ENCODE peak calls at places on chromosomes 7 and 10, in four cellular contexts. One of them, this sample, is unnamed.
A peak's percentile ranks its signal among the peaks of the same experiment; 100 is the strongest.

GRCh38 chr7:137590071-137590470 is 246.5 kb upstream of the PTN start:
- DNase-seq in K562: no peak
- DNase-seq in HepG2: no peak
- DNase-seq in H1: no peak
- DNase-seq in this sample: no peak

GRCh38 chr7:151094675-151095074 is 8.4 kb downstream of the AGAP3 start:
- DNase-seq in HepG2: no peak
- DNase-seq in K562: no peak
- DNase-seq in H1: no peak
- DNase-seq in this sample: no peak

GRCh38 chr10:118812393-118812740 is 57.6 kb upstream of the CACUL1 start:
- DNase-seq in K562: no peak
- DNase-seq in HepG2: no peak
- DNase-seq in H1: no peak
- DNase-seq in this sample: no peak

GRCh38 chr7:38461887-38462286 is 169.3 kb downstream of the AMPH start:
- DNase-seq in HepG2: no peak
- DNase-seq in H1: no peak
- DNase-seq in K562: no peak
- DNase-seq in this sample: no peak

GRCh38 chr10:130301026-130301892 is 165.1 kb downstream of the GLRX3 start:
- DNase-seq in HepG2: no peak
- DNase-seq in K562: no peak
- DNase-seq in H1: no peak
- DNase-seq in this sample: peak; percentile 51

GRCh38 chr7:154857728-154858681 is 144.9 kb downstream of the PAXIP1 start:
- DNase-seq in HepG2: no peak
- DNase-seq in H1: no peak
- DNase-seq in K562: no peak
- DNase-seq in this sample: no peak

GRCh38 chr7:21948887-21949469 is 3.3 kb upstream of the CDCA7L start:
- DNase-seq in H1: no peak
- DNase-seq in HepG2: no peak
- DNase-seq in K562: no peak
- DNase-seq in this sample: no peak

GRCh38 chr10:22023508-22023907 is 20.0 kb upstream of the DNAJC1 start:
- DNase-seq in H1: no peak
- DNase-seq in HepG2: no peak
- DNase-seq in K562: no peak
- DNase-seq in this sample: no peak

GRCh38 chr7:129574487-129574886 is 37.0 kb upstream of the NRF1 start:
- DNase-seq in HepG2: no peak
- DNase-seq in H1: no peak
- DNase-seq in K562: no peak
- DNase-seq in this sample: peak; percentile 69

GRCh38 chr7:158508802-158509385 is 78.7 kb downstream of the PTPRN2 start:
- DNase-seq in HepG2: no peak
- DNase-seq in H1: no peak
- DNase-seq in K562: peak; percentile 39
- DNase-seq in this sample: no peak

GRCh38 chr7:43044521-43044920 is 67.9 kb upstream of the HECW1 start:
- DNase-seq in K562: no peak
- DNase-seq in HepG2: no peak
- DNase-seq in H1: no peak
- DNase-seq in this sample: no peak

GRCh38 chr10:88687853-88688467 is 18.1 kb upstream of the LIPK start:
- DNase-seq in H1: no peak
- DNase-seq in HepG2: peak; percentile 3
- DNase-seq in K562: peak; percentile 3
- DNase-seq in this sample: peak; percentile 31

GRCh38 chr10:71726673-71727428 is 7.3 kb upstream of the C10orf105 start:
- DNase-seq in K562: no peak
- DNase-seq in H1: no peak
- DNase-seq in HepG2: no peak
- DNase-seq in this sample: no peak

GRCh38 chr7:70678621-70679251 is 453.2 kb upstream of the GALNT17 start:
- DNase-seq in H1: no peak
- DNase-seq in K562: no peak
- DNase-seq in HepG2: no peak
- DNase-seq in this sample: no peak

GRCh38 chr10:6840093-6840763 is 260.2 kb upstream of the PRKCQ start:
- DNase-seq in H1: no peak
- DNase-seq in HepG2: no peak
- DNase-seq in K562: no peak
- DNase-seq in this sample: no peak

GRCh38 chr10:44950326-44951225 is 9.0 kb upstream of the RASSF4 start:
- DNase-seq in K562: no peak
- DNase-seq in HepG2: no peak
- DNase-seq in H1: peak; percentile 28
- DNase-seq in this sample: no peak

GRCh38 chr7:25028370-25028971 is 48.5 kb upstream of the OSBPL3 start:
- DNase-seq in H1: no peak
- DNase-seq in HepG2: peak; percentile 76
- DNase-seq in K562: no peak
- DNase-seq in this sample: peak; percentile 78

GRCh38 chr10:132735341-132735775 is 50.6 kb downstream of the NKX6-2 start:
- DNase-seq in H1: no peak
- DNase-seq in K562: no peak
- DNase-seq in HepG2: no peak
- DNase-seq in this sample: no peak

GRCh38 chr7:121373177-121373576 is 22.9 kb downstream of the FAM3C start:
- DNase-seq in HepG2: no peak
- DNase-seq in K562: no peak
- DNase-seq in H1: no peak
- DNase-seq in this sample: no peak

GRCh38 chr7:51015581-51015980 is 232.9 kb upstream of the GRB10 start:
- DNase-seq in HepG2: no peak
- DNase-seq in H1: peak; percentile 42
- DNase-seq in K562: no peak
- DNase-seq in this sample: no peak

GRCh38 chr7:130350945-130351663 is 6.5 kb downstream of the CPA5 start:
- DNase-seq in K562: no peak
- DNase-seq in H1: no peak
- DNase-seq in HepG2: peak; percentile 31
- DNase-seq in this sample: peak; percentile 30

GRCh38 chr10:127158663-127159062 is 37.7 kb downstream of the INSYN2A start:
- DNase-seq in H1: no peak
- DNase-seq in HepG2: no peak
- DNase-seq in K562: no peak
- DNase-seq in this sample: no peak

GRCh38 chr7:2738766-2739549 is 51.0 kb downstream of the AMZ1 start:
- DNase-seq in K562: no peak
- DNase-seq in H1: peak; percentile 33
- DNase-seq in HepG2: no peak
- DNase-seq in this sample: no peak

GRCh38 chr7:1403844-1404404 is 55.3 kb downstream of the MICALL2 start:
- DNase-seq in K562: no peak
- DNase-seq in H1: no peak
- DNase-seq in HepG2: no peak
- DNase-seq in this sample: peak; percentile 63

GRCh38 chr10:62961951-62962523 is 145.9 kb upstream of the EGR2 start:
- DNase-seq in H1: no peak
- DNase-seq in HepG2: no peak
- DNase-seq in K562: no peak
- DNase-seq in this sample: no peak

GRCh38 chr7:142925413-142925812 is 8.1 kb downstream of the TRPV5 start:
- DNase-seq in HepG2: no peak
- DNase-seq in H1: peak; percentile 72
- DNase-seq in K562: peak; percentile 49
- DNase-seq in this sample: no peak

GRCh38 chr10:104622598-104623209 is 18.4 kb upstream of the SORCS3 start:
- DNase-seq in H1: peak; percentile 60
- DNase-seq in K562: peak; percentile 17
- DNase-seq in HepG2: peak; percentile 16
- DNase-seq in this sample: no peak

GRCh38 chr10:1465993-1466764 is 271.1 kb downstream of the ADARB2 start:
- DNase-seq in K562: no peak
- DNase-seq in H1: no peak
- DNase-seq in HepG2: no peak
- DNase-seq in this sample: no peak

GRCh38 chr7:21429786-21430574 is 2.1 kb downstream of the SP4 start:
- DNase-seq in H1: no peak
- DNase-seq in K562: peak; percentile 19
- DNase-seq in HepG2: no peak
- DNase-seq in this sample: no peak

GRCh38 chr7:130884437-130885417 is 150.7 kb upstream of the KLF14 start:
- DNase-seq in HepG2: peak; percentile 55
- DNase-seq in H1: peak; percentile 26
- DNase-seq in K562: no peak
- DNase-seq in this sample: no peak

GRCh38 chr7:35251606-35252310 is 2.1 kb downstream of the TBX20 start:
- DNase-seq in K562: no peak
- DNase-seq in HepG2: no peak
- DNase-seq in H1: peak; percentile 46
- DNase-seq in this sample: no peak

DNA sequence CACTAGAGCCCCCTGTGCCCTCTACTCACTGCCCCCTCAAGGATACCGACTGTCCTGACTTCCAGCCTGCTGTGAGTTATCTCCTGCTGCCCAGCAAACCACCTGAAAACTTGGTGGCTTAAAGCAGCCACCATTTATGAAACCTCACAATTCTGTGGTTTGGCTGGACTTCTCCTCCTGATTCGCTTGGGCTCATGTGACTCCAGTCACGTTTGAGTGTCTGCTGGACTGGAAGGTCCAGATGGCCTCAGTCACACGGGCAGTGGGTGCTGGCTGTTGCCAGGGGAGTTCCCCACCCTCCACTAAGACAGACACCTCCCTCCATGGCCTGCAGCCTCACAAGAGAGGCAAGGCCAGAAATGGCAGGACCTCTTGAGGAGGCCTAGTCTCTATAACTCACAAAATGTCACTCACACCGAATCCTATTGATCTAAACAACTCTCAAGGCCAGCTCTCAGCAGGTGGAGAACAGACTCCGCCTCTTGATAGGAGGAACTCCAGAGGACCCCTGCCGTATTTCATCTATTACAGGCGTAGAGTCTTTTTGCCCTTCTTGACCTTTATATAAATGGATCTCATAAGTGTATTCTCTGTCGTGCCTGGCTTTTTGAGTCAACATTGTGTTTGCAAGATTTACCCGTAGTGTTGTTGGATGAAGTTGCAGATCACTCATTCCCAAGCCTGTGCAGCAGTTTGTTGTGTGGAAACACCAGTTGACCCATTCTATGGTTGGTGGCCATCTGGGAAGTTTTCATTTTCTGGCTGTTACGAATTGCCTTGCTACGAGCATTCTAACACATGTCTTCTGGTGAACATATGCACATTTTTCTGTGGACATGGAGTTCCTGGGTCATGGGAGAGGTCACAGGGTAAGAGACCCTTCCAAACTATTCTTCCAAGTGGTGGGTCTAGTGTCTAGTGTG is 48.3 kb downstream of the ZMIZ1 start:
- DNase-seq in H1: no peak
- DNase-seq in HepG2: no peak
- DNase-seq in K562: no peak
- DNase-seq in this sample: no peak
- TF ChIP-seq JUN in H1: no peak
- TF ChIP-seq JUN in HepG2: no peak
- TF ChIP-seq JUN in K562: no peak
- TF ChIP-seq JUN in this sample: no peak

DNA sequence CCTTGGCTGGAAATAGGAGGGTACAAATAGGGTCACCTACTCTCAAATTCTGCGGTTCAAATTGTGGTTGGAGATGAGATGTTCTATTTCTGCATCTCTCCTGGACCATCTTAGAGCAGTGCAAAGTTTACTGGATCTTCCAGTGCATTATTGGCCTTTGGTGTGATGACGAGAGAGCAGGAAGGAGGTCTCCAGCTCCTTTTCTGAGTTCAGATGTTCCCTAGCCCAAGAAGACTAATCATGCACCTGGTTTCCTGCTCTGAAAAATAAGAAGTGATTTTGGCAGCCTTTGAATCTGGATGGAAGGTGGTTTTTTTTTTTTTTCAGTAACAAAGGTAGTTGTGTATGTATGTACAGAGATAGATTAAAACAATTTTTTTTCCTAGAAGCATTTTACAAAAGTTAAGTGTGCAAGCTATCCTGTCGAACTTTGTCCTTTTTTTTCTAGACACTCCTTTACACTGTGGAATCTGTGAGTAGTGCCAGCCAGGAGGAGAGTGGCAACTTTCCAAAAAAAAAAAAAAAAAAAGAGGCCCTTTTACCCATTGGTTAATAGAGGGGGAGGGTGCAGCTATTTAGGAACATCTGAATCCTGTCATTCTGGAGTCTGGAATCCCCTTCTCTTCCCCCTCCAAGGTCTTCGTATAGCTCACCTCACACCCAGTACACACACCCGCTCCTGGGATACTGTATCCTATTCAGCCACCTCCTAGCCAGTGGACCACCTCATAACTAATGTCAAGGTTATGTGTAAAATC is 26.3 kb downstream of the PAPSS2 start:
- DNase-seq in H1: no peak
- DNase-seq in K562: no peak
- DNase-seq in HepG2: no peak
- DNase-seq in this sample: no peak
- H3K79me2 ChIP-seq in H1: no peaks in the 10 kb centered on the region
- H3K79me2 ChIP-seq in K562: no peaks in the 10 kb centered on the region
- H3K79me2 ChIP-seq in HepG2: no peaks in the 10 kb centered on the region
- H3K79me2 ChIP-seq in this sample: peaks cover 19% of the 10 kb centered on the region

GRCh38 chr7:101134399-101134980 is 7.6 kb downstream of the SERPINE1 start:
- DNase-seq in HepG2: no peak
- DNase-seq in H1: no peak
- DNase-seq in K562: no peak
- DNase-seq in this sample: peak; percentile 40

GRCh38 chr7:101138149-101138870 is 11.4 kb downstream of the SERPINE1 start:
- DNase-seq in K562: peak; percentile 91
- DNase-seq in H1: peak; percentile 80
- DNase-seq in HepG2: peak; percentile 90
- DNase-seq in this sample: peak; percentile 99

GRCh38 chr7:101129603-101130117 is 2.8 kb downstream of the SERPINE1 start:
- DNase-seq in HepG2: no peak
- DNase-seq in K562: no peak
- DNase-seq in H1: no peak
- DNase-seq in this sample: no peak

GRCh38 chr7:101137651-101138148 is 10.8 kb downstream of the SERPINE1 start:
- DNase-seq in H1: no peak
- DNase-seq in HepG2: no peak
- DNase-seq in K562: no peak
- DNase-seq in this sample: no peak

GRCh38 chr7:101133621-101134398 is 6.9 kb downstream of the SERPINE1 start:
- DNase-seq in H1: no peak
- DNase-seq in HepG2: no peak
- DNase-seq in K562: peak; percentile 67
- DNase-seq in this sample: no peak
- TF ChIP-seq MAX in H1: no peak
- TF ChIP-seq MAX in HepG2: no peak
- TF ChIP-seq MAX in K562: no peak
- TF ChIP-seq MAX in this sample: no peak

GRCh38 chr10:86749835-86750234 is 6.6 kb upstream of the BMPR1A start:
- DNase-seq in HepG2: no peak
- DNase-seq in H1: no peak
- DNase-seq in K562: no peak
- DNase-seq in this sample: no peak

GRCh38 chr10:86747796-86748581 is 8.4 kb upstream of the BMPR1A start:
- DNase-seq in K562: no peak
- DNase-seq in H1: no peak
- DNase-seq in HepG2: no peak
- DNase-seq in this sample: peak; percentile 92

GRCh38 chr10:86742230-86742629 is 14.2 kb upstream of the BMPR1A start:
- DNase-seq in K562: no peak
- DNase-seq in HepG2: no peak
- DNase-seq in H1: no peak
- DNase-seq in this sample: no peak

GRCh38 chr10:86744067-86744725 is 12.2 kb upstream of the BMPR1A start:
- DNase-seq in K562: no peak
- DNase-seq in HepG2: no peak
- DNase-seq in H1: no peak
- DNase-seq in this sample: no peak
- TF ChIP-seq JUN in K562: no peak
- TF ChIP-seq JUN in HepG2: no peak
- TF ChIP-seq JUN in H1: no peak
- TF ChIP-seq JUN in this sample: no peak